ENCODE peak calls at places on chromosome 7, in five cellular contexts. A is stimulated activated CD4-positive, alpha-beta T cell treated with anti-CD3 and anti-CD28 coated beads, Interleukin-2, amount 100 ng/mL, for 4 hours; J is stimulated activated CD8-positive, alpha-beta memory T cell treated with anti-CD3 and anti-CD28 coated beads, Interleukin-15, amount 100 ng/mL, for 48 hours; X is T-helper 9 cell; G is activated CD4-positive, alpha-beta T cell treated with anti-CD3 and anti-CD28 coated beads, Interleukin-2, amount 50 U/mL, for 4 hours. U is an unnamed sample.

GRCh38 chr7:31006864-31007263 is 43.1 kb downstream of the GHRHR start:
- DNase-seq in A (no peak), J (no peak), X (no peak), G (no peak), U (no peak)

GRCh38 chr7:87435546-87435945 is 39.9 kb downstream of the ABCB4 start:
- DNase-seq in A (no peak), J (no peak), X (no peak), G (no peak), U (no peak)

GRCh38 chr7:80823066-80823465 is 95.8 kb downstream of the SEMA3C start:
- DNase-seq in A (no peak), J (no peak), X (no peak), G (no peak), U (no peak)

GRCh38 chr7:49731836-49732235 is 41.6 kb upstream of the VWC2 start:
- DNase-seq in A (no peak), J (no peak), X (no peak), G (no peak), U (no peak)

GRCh38 chr7:137873524-137873923 is 26.8 kb upstream of the DGKI start:
- DNase-seq in A (no peak), J (no peak), X (no peak), G (no peak), U (no peak)

GRCh38 chr7:100132697-100133137 is 6.0 kb downstream of the MBLAC1 start:
- DNase-seq in A (peak; percentile 45), J (no peak), X (peak; percentile 53), G (peak; percentile 55), U (peak; percentile 55)

GRCh38 chr7:23696916-23697441 is 13.0 kb upstream of the STK31 start:
- DNase-seq in A (peak; percentile 29), J (peak; percentile 27), X (peak; percentile 55), G (peak; percentile 37), U (peak; percentile 43)

GRCh38 chr7:29087840-29088169 is 58.5 kb downstream of the CPVL start:
- DNase-seq in A (no peak), J (no peak), X (no peak), G (no peak), U (no peak)

GRCh38 chr7:158512869-158513268 is 74.8 kb downstream of the PTPRN2 start:
- DNase-seq in A (no peak), J (no peak), X (no peak), G (no peak), U (no peak)

GRCh38 chr7:138247568-138248328 is 171.5 kb downstream of the AKR1D1 start:
- DNase-seq in A (no peak), J (no peak), X (no peak), G (no peak), U (no peak)

GRCh38 chr7:24510781-24511180 is 62.5 kb upstream of the PALS2 start:
- DNase-seq in A (no peak), J (no peak), X (no peak), G (no peak), U (no peak)

GRCh38 chr7:8014399-8014798 is 45.8 kb downstream of the GLCCI1 start:
- DNase-seq in A (no peak), J (no peak), X (no peak), G (no peak), U (no peak)

GRCh38 chr7:95045236-95045923 is 138.0 kb downstream of the PPP1R9A start:
- DNase-seq in A (no peak), J (no peak), X (no peak), G (no peak), U (no peak)

GRCh38 chr7:128867842-128868623 is 5.4 kb downstream of the ATP6V1F start:
- DNase-seq in A (no peak), J (no peak), X (no peak), G (no peak), U (no peak)

GRCh38 chr7:155343661-155344121 is 46.0 kb downstream of the INSIG1 start:
- DNase-seq in A (no peak), J (no peak), X (no peak), G (no peak), U (no peak)

GRCh38 chr7:140060788-140061606 is 1.8 kb downstream of the PARP12 start:
- DNase-seq in A (no peak), J (no peak), X (no peak), G (no peak), U (no peak)

GRCh38 chr7:104652865-104653264 is 324.5 kb downstream of the LHFPL3 start:
- DNase-seq in A (no peak), J (no peak), X (no peak), G (no peak), U (no peak)

U was measured in T-cell.